ENCODE peak calls at places on chromosomes 5 and 9, in eight cellular contexts. T is lung; P is NCI-H1092 treated with DMSO at 0.1 percent for 48 hours; F is NCI-H748 treated with DMSO at 0.1 percent for 48 hours; V is body of pancreas; H is activated naive CD4-positive, alpha-beta T cell; R is CD8-positive, alpha-beta T cell; G is GM19239. B is an unnamed sample.

GRCh38 chr9:81314525-81314924 is 374.8 kb downstream of the TLE1 start:
- DNase-seq in T (no peak), P (no peak), F (no peak), V (no peak), H (no peak), R (no peak), G (no peak), B (no peak)

GRCh38 chr5:148387325-148387724 is 3.6 kb downstream of the FBXO38 start:
- DNase-seq in T (no peak), P (no peak), F (no peak), V (no peak), H (no peak), R (no peak), G (no peak), B (no peak)

GRCh38 chr5:140319833-140320232 is 16.9 kb upstream of the PFDN1 start:
- DNase-seq in T (no peak), P (no peak), F (no peak), V (peak), H (no peak), R (no peak), G (no peak), B (no peak)

GRCh38 chr5:120550358-120550757 is 86.3 kb downstream of the PRR16 start:
- DNase-seq in T (no peak), P (no peak), F (no peak), V (no peak), H (no peak), R (no peak), G (no peak), B (no peak)

GRCh38 chr5:32136342-32136741 is 37.8 kb downstream of the GOLPH3 start:
- DNase-seq in T (no peak), P (no peak), F (no peak), V (no peak), H (no peak), R (no peak), G (no peak), B (no peak)

GRCh38 chr9:27468450-27469110 is 55.5 kb upstream of the IFNK start:
- DNase-seq in T (no peak), P (no peak), F (no peak), V (no peak), H (no peak), R (no peak), G (no peak), B (no peak)

GRCh38 chr9:116300360-116300759 is 146.8 kb downstream of the PAPPA start:
- DNase-seq in T (no peak), P (no peak), F (no peak), V (no peak), H (no peak), R (no peak), G (no peak), B (no peak)

GRCh38 chr9:112056986-112057385 is 118.1 kb downstream of the SUSD1 start:
- DNase-seq in T (no peak), P (no peak), F (no peak), V (no peak), H (no peak), R (no peak), G (no peak), B (no peak)

GRCh38 chr5:90015584-90016018 is 394.0 kb downstream of the CETN3 start:
- DNase-seq in T (no peak), P (no peak), F (no peak), V (no peak), H (no peak), R (no peak), G (no peak), B (no peak)

GRCh38 chr9:82546131-82546530 is 516.8 kb downstream of the RASEF start:
- DNase-seq in T (no peak), P (no peak), F (no peak), V (no peak), H (no peak), R (no peak), G (no peak), B (no peak)

GRCh38 chr5:178080056-178080455 is 33.3 kb upstream of the N4BP3 start:
- DNase-seq in T (no peak), P (no peak), F (no peak), V (no peak), H (no peak), R (no peak), G (no peak), B (no peak)

GRCh38 chr9:1907465-1907864 is 107.7 kb upstream of the SMARCA2 start:
- DNase-seq in T (no peak), P (no peak), F (no peak), V (no peak), H (no peak), R (no peak), G (no peak), B (no peak)

GRCh38 chr5:152634596-152634995 is 229.5 kb upstream of the NMUR2 start:
- DNase-seq in T (no peak), P (peak), F (peak), V (peak), H (no peak), R (no peak), G (no peak), B (peak)

GRCh38 chr5:179168636-179169035 is 108.5 kb downstream of the ZNF354C start:
- DNase-seq in T (no peak), P (no peak), F (no peak), V (no peak), H (no peak), R (no peak), G (no peak), B (no peak)

GRCh38 chr5:35031276-35031675 is 16.5 kb downstream of the AGXT2 start:
- DNase-seq in T (no peak), P (no peak), F (no peak), V (no peak), H (no peak), R (no peak), G (no peak), B (no peak)

GRCh38 chr5:112551437-112552018 is 132.5 kb upstream of the EPB41L4A start:
- DNase-seq in T (no peak), P (peak), F (peak), V (peak), H (no peak), R (peak), G (peak), B (peak)

GRCh38 chr9:88777498-88778312 is 213.6 kb upstream of the S1PR3 start:
- DNase-seq in T (no peak), P (no peak), F (no peak), V (no peak), H (no peak), R (no peak), G (no peak), B (no peak)

GRCh38 chr5:150167908-150168307 is 1.3 kb downstream of the CDX1 start:
- DNase-seq in T (no peak), P (no peak), F (no peak), V (no peak), H (no peak), R (no peak), G (no peak), B (no peak)

GRCh38 chr5:103808464-103809106 is 246.0 kb upstream of the NUDT12 start:
- DNase-seq in T (no peak), P (peak), F (peak), V (peak), H (no peak), R (no peak), G (no peak), B (peak)

GRCh38 chr5:82886911-82887310 is 190.3 kb downstream of the TMEM167A start:
- DNase-seq in T (no peak), P (no peak), F (no peak), V (no peak), H (no peak), R (no peak), G (no peak), B (no peak)

GRCh38 chr5:37637165-37637845 is 202.5 kb downstream of the GDNF start:
- DNase-seq in T (no peak), P (no peak), F (no peak), V (no peak), H (no peak), R (no peak), G (no peak), B (no peak)

GRCh38 chr9:109481747-109482325 is 16.3 kb downstream of the PTPN3 start:
- DNase-seq in T (no peak), P (no peak), F (no peak), V (no peak), H (no peak), R (no peak), G (no peak), B (no peak)

GRCh38 chr5:139638090-139638735 is 9.9 kb upstream of the CXXC5 start:
- DNase-seq in T (peak), P (peak), F (no peak), V (peak), H (no peak), R (no peak), G (peak), B (peak)

GRCh38 chr5:118371973-118372650 is 616.2 kb downstream of the DTWD2 start:
- DNase-seq in T (no peak), P (peak), F (no peak), V (no peak), H (no peak), R (no peak), G (no peak), B (no peak)

GRCh38 chr5:21398511-21398910 is 1410.5 kb upstream of the CDH18 start:
- DNase-seq in T (no peak), P (peak), F (no peak), V (no peak), H (no peak), R (no peak), G (no peak), B (peak)

GRCh38 chr9:133369923-133370322 is 5.9 kb downstream of the SURF4 start:
- DNase-seq in T (no peak), P (no peak), F (no peak), V (no peak), H (no peak), R (no peak), G (no peak), B (no peak)

B was measured in NCI-H2029 treated with DMSO at 0.1 percent for 48 hours.